ENCODE peak calls at places on chromosomes 16 and 17, in four cellular contexts. W, N, P and D are unnamed samples.
A peak's percentile ranks its signal among the peaks of the same experiment; 100 is the strongest.

GRCh38 chr17:68456529-68457167 is 648 bp downstream of the WIPI1 start:
- DNase-seq in W (peak; percentile 93), N (peak; percentile 79), P (no peak), D (peak; percentile 70)

GRCh38 chr16:14640538-14640937 is 7.8 kb downstream of the BFAR start:
- DNase-seq in W (no peak), N (no peak), P (no peak), D (no peak)

GRCh38 chr16:46691720-46692119 is 2.3 kb downstream of the ORC6 start:
- DNase-seq in W (peak; percentile 67), N (no peak), P (no peak), D (no peak)

GRCh38 chr16:56193951-56194726 is 2.9 kb downstream of the GNAO1 start:
- DNase-seq in W (peak; percentile 54), N (no peak), P (no peak), D (no peak)

GRCh38 chr17:42183741-42184711 is 1.2 kb downstream of the HCRT start:
- DNase-seq in W (peak; percentile 67), N (no peak), P (peak; percentile 79), D (peak; percentile 37)

GRCh38 chr17:47270946-47271705 is 17.5 kb downstream of the ITGB3 start:
- DNase-seq in W (no peak), N (no peak), P (no peak), D (no peak)

GRCh38 chr17:45914036-45914717 is 19.8 kb downstream of the MAPT start:
- DNase-seq in W (no peak), N (no peak), P (no peak), D (no peak)

GRCh38 chr17:10984163-10984562 is 146.3 kb upstream of the PIRT start:
- DNase-seq in W (no peak), N (no peak), P (no peak), D (no peak)

GRCh38 chr17:77392376-77393273 is 251.9 kb downstream of the SEC14L1 start:
- DNase-seq in W (peak; percentile 75), N (no peak), P (no peak), D (no peak)

GRCh38 chr16:30418350-30419181 is 11.2 kb downstream of the ZNF771 start:
- DNase-seq in W (no peak), N (peak; percentile 15), P (no peak), D (no peak)

GRCh38 chr17:77208217-77208808 is 67.5 kb downstream of the SEC14L1 start:
- DNase-seq in W (peak; percentile 61), N (no peak), P (no peak), D (no peak)

GRCh38 chr17:32882734-32883133 is 5.8 kb upstream of the MYO1D start:
- DNase-seq in W (no peak), N (no peak), P (no peak), D (no peak)

GRCh38 chr16:57704905-57705852 is 10.6 kb downstream of the DRC7 start:
- DNase-seq in W (no peak), N (no peak), P (no peak), D (no peak)

GRCh38 chr16:27863377-27863776 is 200.1 kb downstream of the GSG1L start:
- DNase-seq in W (no peak), N (no peak), P (no peak), D (no peak)

GRCh38 chr16:84672276-84673202 is 24.2 kb downstream of the KLHL36 start:
- DNase-seq in W (peak; percentile 72), N (peak; percentile 71), P (peak; percentile 76), D (peak; percentile 68)

GRCh38 chr17:60231234-60231633 is 81.5 kb downstream of the CA4 start:
- DNase-seq in W (peak; percentile 60), N (peak; percentile 61), P (no peak), D (no peak)

GRCh38 chr17:16584273-16584995 is 15.4 kb upstream of the ZNF287 start:
- DNase-seq in W (peak; percentile 86), N (peak; percentile 97), P (peak; percentile 93), D (peak; percentile 67)

GRCh38 chr16:2027024-2028010 is 615 bp downstream of the NHERF2 start:
- DNase-seq in W (no peak), N (peak; percentile 43), P (no peak), D (no peak)

GRCh38 chr16:26795184-26795583 is 271.5 kb upstream of the C16orf82 start:
- DNase-seq in W (no peak), N (no peak), P (peak; percentile 20), D (no peak)

GRCh38 chr17:40561871-40562611 is 3.2 kb downstream of the CCR7 start:
- DNase-seq in W (no peak), N (no peak), P (no peak), D (no peak)

GRCh38 chr16:67279296-67280089 is at the start of gene PLEKHG4:
- DNase-seq in W (peak; percentile 72), N (peak; percentile 74), P (no peak), D (peak; percentile 78)

GRCh38 chr17:59154721-59155438 is at the start of gene SKA2:
- DNase-seq in W (no peak), N (peak; percentile 100), P (peak; percentile 99), D (peak; percentile 98)

GRCh38 chr17:49120166-49120565 is 12.4 kb upstream of the B4GALNT2 start:
- DNase-seq in W (no peak), N (no peak), P (no peak), D (no peak)

GRCh38 chr17:18191967-18192366 is 8.3 kb downstream of the ALKBH5 start:
- DNase-seq in W (no peak), N (no peak), P (no peak), D (no peak)

GRCh38 chr16:29857133-29857760 is 5.8 kb downstream of the CDIPT start:
- DNase-seq in W (peak; percentile 61), N (no peak), P (no peak), D (no peak)

GRCh38 chr17:47810901-47811635 is 10.5 kb downstream of the OSBPL7 start:
- DNase-seq in W (no peak), N (no peak), P (no peak), D (no peak)

DNA sequence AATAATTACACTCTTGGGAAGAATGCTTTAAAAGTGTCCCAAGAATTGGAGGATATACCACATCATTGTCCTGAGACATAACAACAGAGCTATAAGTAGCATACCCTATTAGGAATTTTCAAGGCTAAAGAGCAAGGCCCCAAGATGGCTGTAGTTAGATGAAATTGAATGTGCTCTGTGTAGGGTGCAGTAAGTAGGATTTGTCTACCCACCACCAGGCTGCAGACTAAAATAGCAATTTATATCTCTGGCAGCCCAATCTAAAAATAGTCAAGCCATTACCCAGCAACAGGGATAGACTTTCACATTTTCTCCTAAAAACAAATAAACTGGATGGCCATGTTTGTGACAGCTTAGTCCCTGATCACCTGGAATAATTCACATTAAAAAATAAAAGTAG is 5.6 kb downstream of the MMD start:
- DNase-seq in W (no peak), N (no peak), P (no peak), D (no peak)
- H3K4me3 ChIP-seq in W (no peak overlapping the region), N (no peak overlapping the region), P (no peak overlapping the region), D (no peak overlapping the region)

DNA sequence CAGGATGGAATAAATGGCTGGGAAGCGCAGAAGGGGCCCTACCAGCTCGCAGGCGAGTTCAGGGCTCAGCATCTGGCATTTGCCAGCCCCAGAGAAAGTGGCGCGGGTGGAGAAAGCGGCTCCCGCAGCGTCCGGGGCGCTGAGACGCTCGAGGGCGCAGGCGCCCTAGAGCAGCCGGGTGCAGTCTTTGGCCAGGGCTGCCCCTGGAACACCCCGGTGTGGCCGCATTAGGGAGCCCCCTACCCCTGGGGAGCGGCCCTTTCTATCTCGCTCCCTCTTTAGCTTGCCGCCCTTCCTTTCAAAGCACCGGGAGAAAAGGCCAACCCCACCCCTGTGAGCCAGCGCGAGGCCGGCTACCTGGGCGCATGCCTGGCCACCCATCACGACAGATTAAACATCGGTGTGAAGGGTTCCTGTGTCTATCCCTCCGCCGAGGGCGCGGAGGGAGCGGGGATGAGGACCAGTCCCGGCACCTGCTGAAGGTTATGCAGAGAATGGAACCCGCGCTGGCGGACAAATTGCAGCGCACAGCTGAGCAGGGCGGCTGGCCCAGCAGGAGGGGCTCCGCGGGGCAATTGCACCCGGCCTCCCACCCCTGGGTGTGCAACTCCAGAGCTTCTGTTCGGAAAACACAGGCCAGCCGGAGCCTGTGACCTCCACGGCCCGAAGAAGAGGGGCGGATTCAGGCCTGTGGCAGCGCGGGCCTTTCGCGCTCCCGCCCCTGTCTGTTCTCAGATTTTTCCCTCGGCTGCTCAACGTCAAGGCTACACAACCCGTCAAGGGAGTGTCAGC is 15.6 kb upstream of the FOXF1 start:
- DNase-seq in W (no peak), N (no peak), P (no peak), D (no peak)
- TF ChIP-seq EZH2 in W (no peak), N (no peak), P (no peak), D (no peak)

DNA sequence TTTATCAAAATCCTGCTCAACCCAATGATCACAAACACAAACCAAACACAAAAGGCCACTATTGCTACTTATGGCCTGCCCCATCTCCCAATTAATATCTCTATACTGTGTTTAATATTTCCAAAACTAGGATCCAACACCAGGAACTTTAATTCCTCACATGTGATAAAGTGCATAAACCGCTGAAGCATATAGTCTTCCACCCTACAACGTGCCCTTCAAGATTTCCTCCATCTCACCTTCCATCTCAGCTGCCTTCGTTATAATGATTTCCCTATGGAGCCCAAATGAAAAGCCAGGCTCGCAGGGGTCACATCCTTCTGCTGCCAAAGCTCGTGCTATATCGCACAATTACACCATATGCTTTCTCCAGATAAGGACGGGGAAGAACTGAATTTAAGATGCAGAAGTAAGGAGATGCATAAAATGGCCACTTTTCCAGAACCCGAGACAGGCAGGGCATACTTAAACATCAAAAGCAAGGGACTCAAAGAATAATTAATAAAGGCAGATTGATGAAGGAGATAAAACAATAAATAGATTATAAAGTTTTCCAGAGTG is 1.8 kb downstream of the MYH10 start:
- DNase-seq in W (peak; percentile 37), N (no peak), P (no peak), D (no peak)
- H3K4me3 ChIP-seq in W (peak overlapping the region; percentile 64), N (peak overlapping the region; percentile 50), P (peak overlapping the region; percentile 23), D (no peak overlapping the region)

GRCh38 chr17:78829477-78829876 is 11.1 kb downstream of the USP36 start:
- DNase-seq in W (no peak), N (no peak), P (no peak), D (no peak)
- TF ChIP-seq EZH2 in W (no peak), N (no peak), P (no peak), D (no peak)

DNA sequence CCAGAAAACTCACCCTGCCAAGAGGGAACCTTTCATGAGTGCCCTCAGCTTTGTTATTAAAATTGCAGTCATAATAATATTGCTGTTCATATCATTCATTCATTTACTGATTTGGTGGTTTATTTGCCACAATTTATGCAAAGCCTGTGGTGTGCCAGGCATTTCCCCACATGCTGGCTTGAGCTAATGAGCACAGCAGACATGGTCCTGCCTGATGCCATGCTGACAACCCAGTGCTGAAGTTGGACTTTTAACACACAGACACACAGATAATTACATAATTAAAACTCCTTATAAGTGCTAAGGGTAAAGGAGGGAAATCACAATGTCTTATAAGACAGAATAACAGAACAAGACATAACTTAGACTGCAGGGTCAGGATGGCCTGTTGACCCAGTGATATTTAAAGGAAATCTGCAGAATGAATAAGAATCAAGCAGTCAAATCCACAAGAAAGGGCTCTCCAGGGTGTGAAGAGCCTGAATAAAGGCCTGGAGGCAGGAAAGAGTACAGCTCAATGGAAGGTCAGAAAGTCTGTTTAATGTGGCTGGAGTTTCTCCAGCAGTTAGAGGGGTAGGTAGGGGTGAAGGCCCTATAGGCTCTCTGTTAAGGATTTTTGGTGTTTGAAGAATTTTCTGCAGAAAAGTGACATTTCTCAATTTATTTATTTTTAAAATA is 196.9 kb upstream of the CDH11 start:
- DNase-seq in W (no peak), N (no peak), P (no peak), D (no peak)
- H3K4me3 ChIP-seq in W (no peak overlapping the region), N (no peak overlapping the region), P (no peak overlapping the region), D (no peak overlapping the region)

GRCh38 chr17:78432929-78433727 is 54.7 kb downstream of the PGS1 start:
- DNase-seq in W (no peak), N (no peak), P (no peak), D (no peak)
- TF ChIP-seq EZH2 in W (no peak), N (no peak), P (no peak), D (no peak)

GRCh38 chr17:57458718-57459285 is 202.5 kb downstream of the MSI2 start:
- DNase-seq in W (no peak), N (no peak), P (no peak), D (no peak)
- H3K4me3 ChIP-seq in W (no peak overlapping the region), N (no peak overlapping the region), P (no peak overlapping the region), D (no peak overlapping the region)